ENCODE peak calls at places on chromosomes 13 and 19, in seven cellular contexts. One of them, this sample, is unnamed.

GRCh38 chr19:558770-559439 is 13.5 kb upstream of the BSG start:
- DNase-seq in astrocyte of the spinal cord: peak
- DNase-seq in WTC11: no peak
- DNase-seq in OCI-LY7: no peak
- DNase-seq in stimulated activated CD4-positive, alpha-beta T cell treated with anti-CD3 and anti-CD28 coated beads, TNF-alpha, amount 100 ng/mL, for 1 hour: no peak
- DNase-seq in RWPE1: no peak
- DNase-seq in stimulated activated naive CD8-positive, alpha-beta T cell treated with anti-CD3 and anti-CD28 coated beads, Interleukin-15, Interleukin-2, amounts not matched to agents 100 U/mL and 50 U/mL, for 24 hours: no peak
- DNase-seq in this sample: no peak

GRCh38 chr13:113882266-113882627 is 18.4 kb upstream of the GAS6 start:
- DNase-seq in astrocyte of the spinal cord: no peak
- DNase-seq in WTC11: no peak
- DNase-seq in OCI-LY7: no peak
- DNase-seq in stimulated activated CD4-positive, alpha-beta T cell treated with anti-CD3 and anti-CD28 coated beads, TNF-alpha, amount 100 ng/mL, for 1 hour: no peak
- DNase-seq in RWPE1: no peak
- DNase-seq in stimulated activated naive CD8-positive, alpha-beta T cell treated with anti-CD3 and anti-CD28 coated beads, Interleukin-15, Interleukin-2, amounts not matched to agents 100 U/mL and 50 U/mL, for 24 hours: no peak
- DNase-seq in this sample: no peak

GRCh38 chr13:48804836-48805601 is 151.3 kb downstream of the CYSLTR2 start:
- DNase-seq in astrocyte of the spinal cord: peak
- DNase-seq in WTC11: no peak
- DNase-seq in OCI-LY7: no peak
- DNase-seq in stimulated activated CD4-positive, alpha-beta T cell treated with anti-CD3 and anti-CD28 coated beads, TNF-alpha, amount 100 ng/mL, for 1 hour: no peak
- DNase-seq in RWPE1: no peak
- DNase-seq in stimulated activated naive CD8-positive, alpha-beta T cell treated with anti-CD3 and anti-CD28 coated beads, Interleukin-15, Interleukin-2, amounts not matched to agents 100 U/mL and 50 U/mL, for 24 hours: no peak
- DNase-seq in this sample: peak

GRCh38 chr13:21225082-21225481 is 48.6 kb downstream of the MRPL57 start:
- DNase-seq in astrocyte of the spinal cord: no peak
- DNase-seq in WTC11: no peak
- DNase-seq in OCI-LY7: no peak
- DNase-seq in stimulated activated CD4-positive, alpha-beta T cell treated with anti-CD3 and anti-CD28 coated beads, TNF-alpha, amount 100 ng/mL, for 1 hour: no peak
- DNase-seq in RWPE1: no peak
- DNase-seq in stimulated activated naive CD8-positive, alpha-beta T cell treated with anti-CD3 and anti-CD28 coated beads, Interleukin-15, Interleukin-2, amounts not matched to agents 100 U/mL and 50 U/mL, for 24 hours: no peak
- DNase-seq in this sample: no peak

GRCh38 chr19:39937792-39938191 is 3.4 kb upstream of the FCGBP start:
- DNase-seq in astrocyte of the spinal cord: no peak
- DNase-seq in WTC11: no peak
- DNase-seq in OCI-LY7: no peak
- DNase-seq in stimulated activated CD4-positive, alpha-beta T cell treated with anti-CD3 and anti-CD28 coated beads, TNF-alpha, amount 100 ng/mL, for 1 hour: no peak
- DNase-seq in RWPE1: no peak
- DNase-seq in stimulated activated naive CD8-positive, alpha-beta T cell treated with anti-CD3 and anti-CD28 coated beads, Interleukin-15, Interleukin-2, amounts not matched to agents 100 U/mL and 50 U/mL, for 24 hours: no peak
- DNase-seq in this sample: no peak

GRCh38 chr13:93086329-93086728 is 140.3 kb upstream of the GPC6 start:
- DNase-seq in astrocyte of the spinal cord: no peak
- DNase-seq in WTC11: no peak
- DNase-seq in OCI-LY7: no peak
- DNase-seq in stimulated activated CD4-positive, alpha-beta T cell treated with anti-CD3 and anti-CD28 coated beads, TNF-alpha, amount 100 ng/mL, for 1 hour: no peak
- DNase-seq in RWPE1: no peak
- DNase-seq in stimulated activated naive CD8-positive, alpha-beta T cell treated with anti-CD3 and anti-CD28 coated beads, Interleukin-15, Interleukin-2, amounts not matched to agents 100 U/mL and 50 U/mL, for 24 hours: no peak
- DNase-seq in this sample: no peak

GRCh38 chr13:76792680-76793334 is 93.4 kb downstream of the KCTD12 start:
- DNase-seq in astrocyte of the spinal cord: peak
- DNase-seq in WTC11: no peak
- DNase-seq in OCI-LY7: no peak
- DNase-seq in stimulated activated CD4-positive, alpha-beta T cell treated with anti-CD3 and anti-CD28 coated beads, TNF-alpha, amount 100 ng/mL, for 1 hour: no peak
- DNase-seq in RWPE1: no peak
- DNase-seq in stimulated activated naive CD8-positive, alpha-beta T cell treated with anti-CD3 and anti-CD28 coated beads, Interleukin-15, Interleukin-2, amounts not matched to agents 100 U/mL and 50 U/mL, for 24 hours: no peak
- DNase-seq in this sample: peak

GRCh38 chr13:101449971-101450748 is 2.3 kb upstream of the ITGBL1 start:
- DNase-seq in astrocyte of the spinal cord: peak
- DNase-seq in WTC11: no peak
- DNase-seq in OCI-LY7: no peak
- DNase-seq in stimulated activated CD4-positive, alpha-beta T cell treated with anti-CD3 and anti-CD28 coated beads, TNF-alpha, amount 100 ng/mL, for 1 hour: no peak
- DNase-seq in RWPE1: peak
- DNase-seq in stimulated activated naive CD8-positive, alpha-beta T cell treated with anti-CD3 and anti-CD28 coated beads, Interleukin-15, Interleukin-2, amounts not matched to agents 100 U/mL and 50 U/mL, for 24 hours: no peak
- DNase-seq in this sample: peak

GRCh38 chr13:72850959-72851677 is 69.2 kb downstream of the PIBF1 start:
- DNase-seq in astrocyte of the spinal cord: no peak
- DNase-seq in WTC11: peak
- DNase-seq in OCI-LY7: no peak
- DNase-seq in stimulated activated CD4-positive, alpha-beta T cell treated with anti-CD3 and anti-CD28 coated beads, TNF-alpha, amount 100 ng/mL, for 1 hour: no peak
- DNase-seq in RWPE1: no peak
- DNase-seq in stimulated activated naive CD8-positive, alpha-beta T cell treated with anti-CD3 and anti-CD28 coated beads, Interleukin-15, Interleukin-2, amounts not matched to agents 100 U/mL and 50 U/mL, for 24 hours: no peak
- DNase-seq in this sample: no peak

GRCh38 chr19:48975947-48976847 is 11.1 kb downstream of the FTL start:
- DNase-seq in astrocyte of the spinal cord: no peak
- DNase-seq in WTC11: peak
- DNase-seq in OCI-LY7: peak
- DNase-seq in stimulated activated CD4-positive, alpha-beta T cell treated with anti-CD3 and anti-CD28 coated beads, TNF-alpha, amount 100 ng/mL, for 1 hour: no peak
- DNase-seq in RWPE1: no peak
- DNase-seq in stimulated activated naive CD8-positive, alpha-beta T cell treated with anti-CD3 and anti-CD28 coated beads, Interleukin-15, Interleukin-2, amounts not matched to agents 100 U/mL and 50 U/mL, for 24 hours: no peak
- DNase-seq in this sample: no peak

GRCh38 chr13:92355213-92355612 is 871.4 kb upstream of the GPC6 start:
- DNase-seq in astrocyte of the spinal cord: peak
- DNase-seq in WTC11: peak
- DNase-seq in OCI-LY7: peak
- DNase-seq in stimulated activated CD4-positive, alpha-beta T cell treated with anti-CD3 and anti-CD28 coated beads, TNF-alpha, amount 100 ng/mL, for 1 hour: no peak
- DNase-seq in RWPE1: no peak
- DNase-seq in stimulated activated naive CD8-positive, alpha-beta T cell treated with anti-CD3 and anti-CD28 coated beads, Interleukin-15, Interleukin-2, amounts not matched to agents 100 U/mL and 50 U/mL, for 24 hours: no peak
- DNase-seq in this sample: no peak

GRCh38 chr13:107441279-107441678 is 774.1 kb downstream of the LIG4 start:
- DNase-seq in astrocyte of the spinal cord: peak
- DNase-seq in WTC11: no peak
- DNase-seq in OCI-LY7: no peak
- DNase-seq in stimulated activated CD4-positive, alpha-beta T cell treated with anti-CD3 and anti-CD28 coated beads, TNF-alpha, amount 100 ng/mL, for 1 hour: no peak
- DNase-seq in RWPE1: peak
- DNase-seq in stimulated activated naive CD8-positive, alpha-beta T cell treated with anti-CD3 and anti-CD28 coated beads, Interleukin-15, Interleukin-2, amounts not matched to agents 100 U/mL and 50 U/mL, for 24 hours: no peak
- DNase-seq in this sample: peak

GRCh38 chr13:111262715-111263114 is 57.7 kb upstream of the TEX29 start:
- DNase-seq in astrocyte of the spinal cord: no peak
- DNase-seq in WTC11: no peak
- DNase-seq in OCI-LY7: no peak
- DNase-seq in stimulated activated CD4-positive, alpha-beta T cell treated with anti-CD3 and anti-CD28 coated beads, TNF-alpha, amount 100 ng/mL, for 1 hour: no peak
- DNase-seq in RWPE1: no peak
- DNase-seq in stimulated activated naive CD8-positive, alpha-beta T cell treated with anti-CD3 and anti-CD28 coated beads, Interleukin-15, Interleukin-2, amounts not matched to agents 100 U/mL and 50 U/mL, for 24 hours: no peak
- DNase-seq in this sample: no peak

GRCh38 chr19:54299126-54299498 is 13.9 kb downstream of the LILRA5 start:
- DNase-seq in astrocyte of the spinal cord: no peak
- DNase-seq in WTC11: no peak
- DNase-seq in OCI-LY7: no peak
- DNase-seq in stimulated activated CD4-positive, alpha-beta T cell treated with anti-CD3 and anti-CD28 coated beads, TNF-alpha, amount 100 ng/mL, for 1 hour: no peak
- DNase-seq in RWPE1: no peak
- DNase-seq in stimulated activated naive CD8-positive, alpha-beta T cell treated with anti-CD3 and anti-CD28 coated beads, Interleukin-15, Interleukin-2, amounts not matched to agents 100 U/mL and 50 U/mL, for 24 hours: no peak
- DNase-seq in this sample: no peak

GRCh38 chr19:15048128-15048527 is 1.2 kb upstream of the CASP14 start:
- DNase-seq in astrocyte of the spinal cord: no peak
- DNase-seq in WTC11: no peak
- DNase-seq in OCI-LY7: no peak
- DNase-seq in stimulated activated CD4-positive, alpha-beta T cell treated with anti-CD3 and anti-CD28 coated beads, TNF-alpha, amount 100 ng/mL, for 1 hour: no peak
- DNase-seq in RWPE1: no peak
- DNase-seq in stimulated activated naive CD8-positive, alpha-beta T cell treated with anti-CD3 and anti-CD28 coated beads, Interleukin-15, Interleukin-2, amounts not matched to agents 100 U/mL and 50 U/mL, for 24 hours: no peak
- DNase-seq in this sample: no peak

GRCh38 chr13:27271572-27272096 is 1.0 kb downstream of the RASL11A start:
- DNase-seq in astrocyte of the spinal cord: no peak
- DNase-seq in WTC11: no peak
- DNase-seq in OCI-LY7: no peak
- DNase-seq in stimulated activated CD4-positive, alpha-beta T cell treated with anti-CD3 and anti-CD28 coated beads, TNF-alpha, amount 100 ng/mL, for 1 hour: no peak
- DNase-seq in RWPE1: no peak
- DNase-seq in stimulated activated naive CD8-positive, alpha-beta T cell treated with anti-CD3 and anti-CD28 coated beads, Interleukin-15, Interleukin-2, amounts not matched to agents 100 U/mL and 50 U/mL, for 24 hours: no peak
- DNase-seq in this sample: no peak

GRCh38 chr13:24692541-24692940 is 12.3 kb downstream of the ATP12A start:
- DNase-seq in astrocyte of the spinal cord: peak
- DNase-seq in WTC11: no peak
- DNase-seq in OCI-LY7: no peak
- DNase-seq in stimulated activated CD4-positive, alpha-beta T cell treated with anti-CD3 and anti-CD28 coated beads, TNF-alpha, amount 100 ng/mL, for 1 hour: no peak
- DNase-seq in RWPE1: no peak
- DNase-seq in stimulated activated naive CD8-positive, alpha-beta T cell treated with anti-CD3 and anti-CD28 coated beads, Interleukin-15, Interleukin-2, amounts not matched to agents 100 U/mL and 50 U/mL, for 24 hours: no peak
- DNase-seq in this sample: peak

GRCh38 chr19:13091400-13092161 is 11.1 kb downstream of the LYL1 start:
- DNase-seq in astrocyte of the spinal cord: peak
- DNase-seq in WTC11: peak
- DNase-seq in OCI-LY7: no peak
- DNase-seq in stimulated activated CD4-positive, alpha-beta T cell treated with anti-CD3 and anti-CD28 coated beads, TNF-alpha, amount 100 ng/mL, for 1 hour: no peak
- DNase-seq in RWPE1: no peak
- DNase-seq in stimulated activated naive CD8-positive, alpha-beta T cell treated with anti-CD3 and anti-CD28 coated beads, Interleukin-15, Interleukin-2, amounts not matched to agents 100 U/mL and 50 U/mL, for 24 hours: no peak
- DNase-seq in this sample: no peak

GRCh38 chr13:44819245-44819644 is 170.0 kb downstream of the NUFIP1 start:
- DNase-seq in astrocyte of the spinal cord: peak
- DNase-seq in WTC11: no peak
- DNase-seq in OCI-LY7: no peak
- DNase-seq in stimulated activated CD4-positive, alpha-beta T cell treated with anti-CD3 and anti-CD28 coated beads, TNF-alpha, amount 100 ng/mL, for 1 hour: no peak
- DNase-seq in RWPE1: peak
- DNase-seq in stimulated activated naive CD8-positive, alpha-beta T cell treated with anti-CD3 and anti-CD28 coated beads, Interleukin-15, Interleukin-2, amounts not matched to agents 100 U/mL and 50 U/mL, for 24 hours: peak
- DNase-seq in this sample: peak

GRCh38 chr19:17448190-17448967 is at the start of gene TMEM221:
- DNase-seq in astrocyte of the spinal cord: no peak
- DNase-seq in WTC11: peak
- DNase-seq in OCI-LY7: peak
- DNase-seq in stimulated activated CD4-positive, alpha-beta T cell treated with anti-CD3 and anti-CD28 coated beads, TNF-alpha, amount 100 ng/mL, for 1 hour: peak
- DNase-seq in RWPE1: no peak
- DNase-seq in stimulated activated naive CD8-positive, alpha-beta T cell treated with anti-CD3 and anti-CD28 coated beads, Interleukin-15, Interleukin-2, amounts not matched to agents 100 U/mL and 50 U/mL, for 24 hours: peak
- DNase-seq in this sample: peak

GRCh38 chr13:93226623-93227279 is at the start of gene GPC6:
- DNase-seq in astrocyte of the spinal cord: peak
- DNase-seq in WTC11: peak
- DNase-seq in OCI-LY7: no peak
- DNase-seq in stimulated activated CD4-positive, alpha-beta T cell treated with anti-CD3 and anti-CD28 coated beads, TNF-alpha, amount 100 ng/mL, for 1 hour: no peak
- DNase-seq in RWPE1: no peak
- DNase-seq in stimulated activated naive CD8-positive, alpha-beta T cell treated with anti-CD3 and anti-CD28 coated beads, Interleukin-15, Interleukin-2, amounts not matched to agents 100 U/mL and 50 U/mL, for 24 hours: no peak
- DNase-seq in this sample: peak

GRCh38 chr19:7850975-7851622 is 21.1 kb downstream of the EVI5L start:
- DNase-seq in astrocyte of the spinal cord: no peak
- DNase-seq in WTC11: no peak
- DNase-seq in OCI-LY7: no peak
- DNase-seq in stimulated activated CD4-positive, alpha-beta T cell treated with anti-CD3 and anti-CD28 coated beads, TNF-alpha, amount 100 ng/mL, for 1 hour: no peak
- DNase-seq in RWPE1: no peak
- DNase-seq in stimulated activated naive CD8-positive, alpha-beta T cell treated with anti-CD3 and anti-CD28 coated beads, Interleukin-15, Interleukin-2, amounts not matched to agents 100 U/mL and 50 U/mL, for 24 hours: no peak
- DNase-seq in this sample: no peak

GRCh38 chr13:112174476-112175110 is 107.6 kb downstream of the SOX1 start:
- DNase-seq in astrocyte of the spinal cord: no peak
- DNase-seq in WTC11: no peak
- DNase-seq in OCI-LY7: no peak
- DNase-seq in stimulated activated CD4-positive, alpha-beta T cell treated with anti-CD3 and anti-CD28 coated beads, TNF-alpha, amount 100 ng/mL, for 1 hour: no peak
- DNase-seq in RWPE1: no peak
- DNase-seq in stimulated activated naive CD8-positive, alpha-beta T cell treated with anti-CD3 and anti-CD28 coated beads, Interleukin-15, Interleukin-2, amounts not matched to agents 100 U/mL and 50 U/mL, for 24 hours: no peak
- DNase-seq in this sample: no peak

GRCh38 chr13:93476175-93476574 is 249.6 kb downstream of the GPC6 start:
- DNase-seq in astrocyte of the spinal cord: peak
- DNase-seq in WTC11: no peak
- DNase-seq in OCI-LY7: no peak
- DNase-seq in stimulated activated CD4-positive, alpha-beta T cell treated with anti-CD3 and anti-CD28 coated beads, TNF-alpha, amount 100 ng/mL, for 1 hour: no peak
- DNase-seq in RWPE1: peak
- DNase-seq in stimulated activated naive CD8-positive, alpha-beta T cell treated with anti-CD3 and anti-CD28 coated beads, Interleukin-15, Interleukin-2, amounts not matched to agents 100 U/mL and 50 U/mL, for 24 hours: no peak
- DNase-seq in this sample: peak

GRCh38 chr19:44626067-44626624 is 12.8 kb downstream of the IGSF23 start:
- DNase-seq in astrocyte of the spinal cord: peak
- DNase-seq in WTC11: no peak
- DNase-seq in OCI-LY7: no peak
- DNase-seq in stimulated activated CD4-positive, alpha-beta T cell treated with anti-CD3 and anti-CD28 coated beads, TNF-alpha, amount 100 ng/mL, for 1 hour: no peak
- DNase-seq in RWPE1: peak
- DNase-seq in stimulated activated naive CD8-positive, alpha-beta T cell treated with anti-CD3 and anti-CD28 coated beads, Interleukin-15, Interleukin-2, amounts not matched to agents 100 U/mL and 50 U/mL, for 24 hours: no peak
- DNase-seq in this sample: peak

GRCh38 chr13:44758595-44759221 is 182.6 kb upstream of the TSC22D1 start:
- DNase-seq in astrocyte of the spinal cord: peak
- DNase-seq in WTC11: no peak
- DNase-seq in OCI-LY7: no peak
- DNase-seq in stimulated activated CD4-positive, alpha-beta T cell treated with anti-CD3 and anti-CD28 coated beads, TNF-alpha, amount 100 ng/mL, for 1 hour: no peak
- DNase-seq in RWPE1: peak
- DNase-seq in stimulated activated naive CD8-positive, alpha-beta T cell treated with anti-CD3 and anti-CD28 coated beads, Interleukin-15, Interleukin-2, amounts not matched to agents 100 U/mL and 50 U/mL, for 24 hours: peak
- DNase-seq in this sample: peak